ENCODE peak calls at places on chromosome 3, in five cellular contexts. H is body of pancreas, M is right lobe of liver, V is breast epithelium, T is tibial nerve. Y is an unnamed sample.

GRCh38 chr3:175526191-175526590 is 667.1 kb downstream of the NAALADL2 start:
- DNase-seq in M (no peak), H (no peak), V (no peak), T (no peak), Y (no peak)

GRCh38 chr3:188185717-188186236 is 31.8 kb downstream of the LPP start:
- DNase-seq in M (no peak), H (peak; percentile 42), T (no peak), V (peak; percentile 62), Y (peak; percentile 74)

GRCh38 chr3:16906679-16907078 is 21.9 kb downstream of the PLCL2 start:
- DNase-seq in T (no peak), H (peak; percentile 45), M (no peak), V (no peak), Y (peak; percentile 57)

GRCh38 chr3:20316238-20316637 is 130.2 kb upstream of the SGO1 start:
- DNase-seq in H (peak; percentile 47), M (no peak), T (no peak), V (no peak), Y (no peak)

GRCh38 chr3:43522702-43523362 is 99.0 kb downstream of the ANO10 start:
- DNase-seq in V (no peak), M (no peak), T (no peak), H (no peak), Y (no peak)

GRCh38 chr3:160278210-160278609 is 53.0 kb downstream of the C3orf80 start:
- DNase-seq in M (no peak), T (no peak), V (no peak), H (no peak), Y (no peak)

GRCh38 chr3:179961081-179962078 is 75.4 kb downstream of the PEX5L start:
- DNase-seq in V (no peak), H (no peak), M (no peak), T (no peak), Y (no peak)

GRCh38 chr3:39050020-39050419 is 1.7 kb downstream of the SCN11A start:
- DNase-seq in T (no peak), H (no peak), V (no peak), M (no peak), Y (no peak)

GRCh38 chr3:160006282-160007163 is 17.9 kb downstream of the IL12A start:
- DNase-seq in M (no peak), T (peak; percentile 43), H (peak; percentile 44), V (peak; percentile 37), Y (peak; percentile 27)

GRCh38 chr3:56980798-56981390 is 79.6 kb upstream of the SPATA12 start:
- DNase-seq in T (no peak), H (no peak), M (no peak), V (no peak), Y (no peak)

GRCh38 chr3:44955917-44956316 is 20.1 kb downstream of the ZDHHC3 start:
- DNase-seq in H (no peak), M (no peak), T (no peak), V (no peak), Y (no peak)
- H3K4me3 ChIP-seq in H (no peak overlapping the region), M (no peak overlapping the region), T (no peak overlapping the region), V (no peak overlapping the region), Y (no peak overlapping the region)

DNA sequence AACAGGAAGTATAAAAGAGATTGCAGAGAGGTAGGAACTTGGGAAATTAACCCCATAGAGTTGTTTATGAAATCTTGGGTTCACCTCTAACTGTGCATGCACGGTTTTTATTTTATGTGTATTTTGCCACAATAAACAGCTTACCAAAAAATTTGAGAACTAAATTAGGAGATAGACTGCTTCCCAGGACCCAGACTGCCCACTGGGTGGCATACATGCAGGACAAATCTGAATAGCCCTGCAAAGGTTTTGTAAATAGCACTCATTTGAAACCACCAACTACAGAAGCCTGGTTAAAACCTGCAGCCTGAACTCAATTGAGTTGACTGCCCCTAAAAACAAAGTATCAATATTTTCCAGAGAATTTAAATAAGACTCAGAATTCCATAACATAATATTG is 96.4 kb upstream of the SLCO2A1 start:
- DNase-seq in V (no peak), T (no peak), H (no peak), M (no peak), Y (no peak)
- H3K9me3 ChIP-seq in V (no peaks in the 10 kb centered on the region), T (no peaks in the 10 kb centered on the region), H (no peaks in the 10 kb centered on the region), M (no peaks in the 10 kb centered on the region), Y (no peaks in the 10 kb centered on the region)

DNA sequence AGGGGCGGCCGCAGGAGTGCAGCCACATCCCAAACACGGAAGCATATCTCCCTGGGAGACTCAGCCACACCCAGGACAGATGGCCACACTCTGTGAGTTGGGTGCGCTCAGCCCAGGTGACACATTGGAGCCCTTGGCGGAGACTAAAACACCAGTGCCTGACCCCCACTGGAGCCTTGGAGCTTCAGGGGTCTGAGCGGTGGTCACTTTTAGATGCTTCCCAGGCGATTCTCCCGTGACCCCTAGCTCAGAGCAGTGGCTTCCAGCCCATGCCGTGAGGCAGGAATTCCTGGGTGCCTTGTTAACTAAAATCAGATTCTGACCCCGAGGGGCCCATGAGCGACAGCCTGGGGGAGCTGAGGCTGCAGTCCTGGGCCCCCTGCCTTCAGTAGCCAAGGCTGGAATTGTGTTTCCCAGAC is 54.5 kb downstream of the PLXNA1 start:
- DNase-seq in V (no peak), M (peak; percentile 44), H (peak; percentile 9), T (no peak), Y (no peak)
- TF ChIP-seq POLR2A in V (no peak), M (no peak), H (no peak), T (no peak), Y (no peak)

GRCh38 chr3:24480497-24480896 is 14.2 kb downstream of the THRB start:
- DNase-seq in T (no peak), M (no peak), H (no peak), V (no peak), Y (no peak)

GRCh38 chr3:24482306-24482705 is 12.3 kb downstream of the THRB start:
- DNase-seq in M (no peak), V (no peak), T (no peak), H (no peak), Y (no peak)

GRCh38 chr3:24483873-24484272 is 10.8 kb downstream of the THRB start:
- DNase-seq in V (no peak), H (no peak), M (no peak), T (peak; percentile 48), Y (peak; percentile 44)

GRCh38 chr3:24479816-24480215 is 14.8 kb downstream of the THRB start:
- DNase-seq in M (no peak), H (no peak), V (no peak), T (no peak), Y (no peak)

DNA sequence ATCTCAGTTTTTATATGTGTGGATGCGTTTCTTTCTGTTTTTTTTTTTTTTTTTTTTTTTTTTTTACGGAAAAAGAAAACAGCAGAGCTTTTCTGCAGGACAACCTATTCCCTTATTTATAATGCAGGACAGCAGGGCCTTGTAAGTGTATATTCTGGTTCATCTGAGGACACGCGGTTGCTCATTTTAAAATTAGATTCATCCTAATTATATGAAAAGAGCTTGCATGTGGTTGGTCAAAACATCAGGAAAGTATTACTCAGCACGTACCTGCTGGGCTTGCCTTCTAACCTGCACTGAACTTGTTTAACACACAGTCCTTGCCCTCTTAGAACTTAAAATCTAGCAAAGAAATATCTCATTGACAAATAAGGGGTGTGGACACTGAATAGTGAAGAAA is 13.5 kb downstream of the THRB start:
- DNase-seq in H (no peak), M (no peak), V (no peak), T (no peak), Y (no peak)
- H3K4me3 ChIP-seq in H (no peak overlapping the region), M (no peak overlapping the region), V (no peak overlapping the region), T (no peak overlapping the region), Y (no peak overlapping the region)

GRCh38 chr3:23479615-23480323 is 276.6 kb downstream of the UBE2E2 start:
- DNase-seq in T (no peak), H (no peak), V (no peak), M (no peak), Y (no peak)

GRCh38 chr3:23481660-23482278 is 278.6 kb downstream of the UBE2E2 start:
- DNase-seq in H (no peak), M (no peak), T (no peak), V (no peak), Y (no peak)

GRCh38 chr3:23480324-23480704 is 277.2 kb downstream of the UBE2E2 start:
- DNase-seq in T (no peak), M (no peak), H (no peak), V (no peak), Y (no peak)

GRCh38 chr3:23480981-23481380 is 277.9 kb downstream of the UBE2E2 start:
- DNase-seq in T (no peak), V (no peak), H (no peak), M (no peak), Y (no peak)

GRCh38 chr3:23479026-23479425 is 275.9 kb downstream of the UBE2E2 start:
- DNase-seq in T (no peak), M (no peak), H (no peak), V (no peak), Y (no peak)
- H3K9me3 ChIP-seq in T (no peaks in the 10 kb centered on the region), M (no peaks in the 10 kb centered on the region), H (no peaks in the 10 kb centered on the region), V (peaks cover 12% of the 10 kb centered on the region), Y (no peaks in the 10 kb centered on the region)

DNA sequence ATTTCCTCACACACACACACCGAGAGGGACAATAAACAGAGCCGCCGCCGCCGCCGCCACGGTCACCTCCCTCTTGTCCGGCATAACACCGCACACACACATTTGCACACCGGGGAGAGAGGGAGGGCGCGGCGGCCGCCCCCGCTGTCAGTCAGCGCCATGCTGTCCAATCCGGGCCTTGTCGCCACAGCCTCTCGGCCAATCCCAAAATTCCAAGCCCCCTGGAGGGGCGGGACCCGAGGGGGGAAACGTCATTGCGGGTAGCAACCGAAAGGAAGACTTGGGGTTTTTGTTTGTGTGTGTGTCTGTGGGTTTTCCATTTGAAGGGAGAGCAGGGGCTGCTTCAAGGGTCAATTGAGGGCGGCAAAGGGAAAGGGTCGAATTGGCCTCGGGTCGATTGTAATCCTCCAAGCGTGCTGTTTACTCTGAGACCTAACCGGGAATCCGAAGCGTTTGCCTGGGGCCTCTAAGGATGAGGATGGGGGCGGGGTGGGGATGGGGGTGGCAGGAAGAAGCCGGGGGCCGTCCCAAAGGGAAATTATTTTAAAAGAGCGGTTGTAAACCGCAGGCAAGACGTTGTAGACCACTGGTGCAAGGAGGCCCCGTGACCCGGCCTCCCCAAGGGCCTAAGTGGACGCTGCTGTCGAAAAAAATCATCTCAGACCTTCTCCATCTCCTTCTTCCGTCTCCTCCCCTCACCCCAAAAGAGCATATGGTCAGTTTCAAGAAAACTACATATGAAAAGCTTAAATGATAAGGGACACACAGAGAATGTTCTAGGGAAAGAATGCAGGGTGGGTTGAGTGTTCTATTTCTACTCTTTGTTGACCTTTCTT is at the start of gene TOP2B:
- DNase-seq in H (peak; percentile 94), T (peak; percentile 92), V (peak; percentile 97), M (peak; percentile 98), Y (peak; percentile 96)
- TF ChIP-seq POLR2A in H (peak; percentile 92), T (peak; percentile 91), V (peak; percentile 83), M (peak; percentile 93), Y (peak; percentile 97)

DNA sequence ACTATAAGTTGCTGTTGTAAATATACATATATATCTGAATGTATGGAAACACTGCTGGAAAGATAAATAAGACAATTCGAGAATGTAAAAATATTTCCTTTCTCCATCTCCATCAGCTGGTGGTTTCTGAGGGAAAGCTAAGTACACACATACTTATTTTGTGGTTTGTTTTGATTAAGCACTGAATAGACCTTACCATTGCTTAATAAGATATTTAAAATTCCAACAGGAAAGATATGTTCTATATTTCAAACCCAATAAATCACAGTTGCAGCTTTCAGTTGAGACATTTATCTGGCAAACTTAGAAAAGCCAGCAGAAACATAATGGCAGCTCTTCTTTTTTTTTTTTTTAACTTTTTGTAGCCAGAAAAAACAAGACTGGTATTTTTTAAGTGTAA is 160.4 kb downstream of the VGLL3 start:
- DNase-seq in V (no peak), H (no peak), T (no peak), M (no peak), Y (no peak)
- H3K4me3 ChIP-seq in V (no peak overlapping the region), H (no peak overlapping the region), T (no peak overlapping the region), M (no peak overlapping the region), Y (no peak overlapping the region)

Y was measured in gastrocnemius medialis.